ENCODE peak calls at places on chromosomes 5 and 9, in seven cellular contexts. G is cardiac muscle cell; X is adrenal gland; Q is CD8-positive, alpha-beta memory T cell; L is colonic mucosa; W is skeletal muscle cell; D is stomach. A is an unnamed sample.

GRCh38 chr9:1979815-1980367 is 35.3 kb upstream of the SMARCA2 start:
- DNase-seq in G (no peak), X (no peak), Q (no peak), L (no peak), W (peak), D (no peak), A (peak)

GRCh38 chr9:127173063-127173462 is 50.6 kb upstream of the ANGPTL2 start:
- DNase-seq in G (no peak), X (no peak), Q (no peak), L (peak), W (no peak), D (peak), A (no peak)

GRCh38 chr9:107338911-107339659 is 56.0 kb downstream of the RAD23B start:
- DNase-seq in G (no peak), X (no peak), Q (no peak), L (no peak), W (no peak), D (no peak), A (no peak)

GRCh38 chr9:122076117-122076516 is 17.0 kb downstream of the TTLL11 start:
- DNase-seq in G (no peak), X (no peak), Q (no peak), L (no peak), W (no peak), D (no peak), A (no peak)

GRCh38 chr5:161863259-161863658 is 15.3 kb downstream of the GABRA1 start:
- DNase-seq in G (no peak), X (no peak), Q (no peak), L (no peak), W (no peak), D (no peak), A (no peak)

GRCh38 chr5:39479537-39479936 is 54.8 kb upstream of the DAB2 start:
- DNase-seq in G (no peak), X (no peak), Q (no peak), L (peak), W (no peak), D (no peak), A (no peak)

GRCh38 chr9:17470015-17470414 is 108.9 kb upstream of the SH3GL2 start:
- DNase-seq in G (no peak), X (no peak), Q (no peak), L (no peak), W (no peak), D (no peak), A (no peak)

GRCh38 chr5:150625164-150625535 is 15.3 kb upstream of the SYNPO start:
- DNase-seq in G (no peak), X (peak), Q (no peak), L (no peak), W (no peak), D (peak), A (peak)

GRCh38 chr5:158695595-158696330 is 404.0 kb downstream of the EBF1 start:
- DNase-seq in G (peak), X (peak), Q (peak), L (peak), W (peak), D (peak), A (peak)

GRCh38 chr9:15136646-15137045 is 170.4 kb downstream of the TTC39B start:
- DNase-seq in G (no peak), X (no peak), Q (no peak), L (no peak), W (no peak), D (no peak), A (no peak)

GRCh38 chr5:8329773-8330172 is 460.8 kb downstream of the MTRR start:
- DNase-seq in G (no peak), X (no peak), Q (no peak), L (no peak), W (no peak), D (no peak), A (no peak)

GRCh38 chr9:74846771-74847170 is 41.0 kb downstream of the TRPM6 start:
- DNase-seq in G (no peak), X (no peak), Q (no peak), L (no peak), W (no peak), D (no peak), A (no peak)

GRCh38 chr5:38182991-38183390 is 75.4 kb upstream of the EGFLAM start:
- DNase-seq in G (no peak), X (no peak), Q (no peak), L (no peak), W (no peak), D (no peak), A (no peak)

GRCh38 chr5:78499485-78499884 is 139.1 kb downstream of the SCAMP1 start:
- DNase-seq in G (no peak), X (no peak), Q (no peak), L (no peak), W (no peak), D (no peak), A (no peak)

GRCh38 chr9:18692240-18692639 is 218.3 kb downstream of the ADAMTSL1 start:
- DNase-seq in G (peak), X (no peak), Q (no peak), L (no peak), W (no peak), D (no peak), A (no peak)

GRCh38 chr5:180618830-180619562 is 27.7 kb upstream of the SCGB3A1 start:
- DNase-seq in G (peak), X (no peak), Q (peak), L (no peak), W (no peak), D (no peak), A (no peak)

GRCh38 chr5:176719113-176719814 is 72.0 kb downstream of the TSPAN17 start:
- DNase-seq in G (no peak), X (peak), Q (no peak), L (no peak), W (no peak), D (no peak), A (no peak)

GRCh38 chr5:40227366-40227765 is 452.3 kb upstream of the PTGER4 start:
- DNase-seq in G (no peak), X (no peak), Q (no peak), L (no peak), W (no peak), D (no peak), A (no peak)

GRCh38 chr9:17962747-17963146 is 383.9 kb downstream of the SH3GL2 start:
- DNase-seq in G (no peak), X (peak), Q (no peak), L (peak), W (no peak), D (no peak), A (peak)

GRCh38 chr5:100904259-100904822 is 1.3 kb upstream of the ST8SIA4 start:
- DNase-seq in G (peak), X (no peak), Q (peak), L (peak), W (no peak), D (peak), A (peak)

GRCh38 chr9:135776893-135777622 is 75.1 kb downstream of the KCNT1 start:
- DNase-seq in G (no peak), X (no peak), Q (peak), L (no peak), W (no peak), D (no peak), A (no peak)

GRCh38 chr5:35185518-35185917 is 44.8 kb downstream of the PRLR start:
- DNase-seq in G (no peak), X (no peak), Q (no peak), L (peak), W (no peak), D (no peak), A (no peak)

GRCh38 chr5:96780626-96781025 is 27.1 kb downstream of the ERAP1 start:
- DNase-seq in G (no peak), X (no peak), Q (no peak), L (no peak), W (no peak), D (no peak), A (no peak)

GRCh38 chr9:17824191-17824926 is 245.5 kb downstream of the SH3GL2 start:
- DNase-seq in G (peak), X (no peak), Q (no peak), L (no peak), W (no peak), D (no peak), A (no peak)

GRCh38 chr5:10442581-10442980 is 902 bp downstream of the ROPN1L start:
- DNase-seq in G (no peak), X (no peak), Q (no peak), L (no peak), W (no peak), D (no peak), A (no peak)

GRCh38 chr9:602716-603115 is 238.8 kb upstream of the DMRT1 start:
- DNase-seq in G (no peak), X (no peak), Q (no peak), L (no peak), W (no peak), D (no peak), A (no peak)

GRCh38 chr9:6969805-6970204 is 212.0 kb downstream of the KDM4C start:
- DNase-seq in G (no peak), X (no peak), Q (no peak), L (no peak), W (no peak), D (no peak), A (no peak)

GRCh38 chr5:103891151-103891550 is 328.6 kb upstream of the NUDT12 start:
- DNase-seq in G (no peak), X (no peak), Q (no peak), L (no peak), W (no peak), D (no peak), A (no peak)

GRCh38 chr9:37801287-37801850 is 772 bp downstream of the DCAF10 start:
- DNase-seq in G (peak), X (peak), Q (no peak), L (peak), W (no peak), D (peak), A (peak)

GRCh38 chr9:88197016-88197415 is 58.7 kb upstream of the SPATA31C2 start:
- DNase-seq in G (no peak), X (peak), Q (no peak), L (no peak), W (no peak), D (no peak), A (no peak)

DNA sequence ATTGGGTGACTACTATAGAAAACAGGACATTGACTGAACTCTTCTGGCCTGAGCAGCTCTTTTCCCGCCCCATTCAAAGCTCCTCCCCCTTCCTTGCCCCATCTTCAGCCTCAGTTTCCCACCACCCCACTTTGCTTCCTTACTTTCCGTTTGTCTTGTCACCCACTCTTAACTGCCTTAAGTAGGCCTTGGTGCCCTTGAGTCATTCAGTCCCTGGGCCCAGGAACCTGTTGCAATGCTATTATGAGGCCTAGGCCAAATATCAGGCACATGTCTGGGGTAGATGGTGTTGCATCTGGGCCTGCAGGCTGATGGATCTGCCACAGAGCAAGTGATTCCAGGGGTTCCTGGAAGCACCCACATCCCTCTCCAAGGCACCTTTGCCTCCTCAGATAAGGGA is 17.7 kb upstream of the GALNT10 start:
- DNase-seq in G (no peak), X (no peak), Q (no peak), L (no peak), W (no peak), D (no peak), A (no peak)
- H3K4me3 ChIP-seq in G (no peak), X (no peak), Q (no peak), L (no peak), W (no peak), D (no peak), A (no peak)

GRCh38 chr5:141135030-141135717 is at the start of gene PCDHB5:
- DNase-seq in G (peak), X (peak), Q (no peak), L (no peak), W (no peak), D (no peak), A (no peak)
- H3K4me3 ChIP-seq in G (peak), X (peak), Q (no peak), L (no peak), W (peak), D (peak), A (peak)

DNA sequence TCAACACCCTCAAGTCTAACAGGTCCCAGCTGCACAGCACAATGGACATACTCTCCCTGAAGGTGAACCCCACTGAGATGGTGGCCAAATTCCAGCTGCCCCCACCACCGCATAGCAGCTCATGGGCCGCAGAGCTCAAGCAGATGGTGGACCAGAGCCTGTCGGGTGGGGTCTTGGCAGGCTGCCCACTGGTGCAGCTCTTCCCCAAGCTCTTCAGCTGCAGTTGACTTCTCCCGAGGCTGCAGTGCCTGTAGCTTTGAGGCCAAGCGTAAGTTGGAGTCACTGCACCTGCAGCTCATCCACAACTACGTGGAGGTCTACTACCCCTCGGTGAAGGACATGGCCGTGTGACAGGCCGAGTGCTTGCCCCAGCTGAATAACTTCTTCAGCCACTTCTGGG is 56.6 kb upstream of the SPTLC1 start:
- DNase-seq in G (no peak), X (no peak), Q (no peak), L (no peak), W (no peak), D (no peak), A (no peak)
- H3K4me3 ChIP-seq in G (no peak), X (no peak), Q (no peak), L (no peak), W (no peak), D (no peak), A (no peak)

DNA sequence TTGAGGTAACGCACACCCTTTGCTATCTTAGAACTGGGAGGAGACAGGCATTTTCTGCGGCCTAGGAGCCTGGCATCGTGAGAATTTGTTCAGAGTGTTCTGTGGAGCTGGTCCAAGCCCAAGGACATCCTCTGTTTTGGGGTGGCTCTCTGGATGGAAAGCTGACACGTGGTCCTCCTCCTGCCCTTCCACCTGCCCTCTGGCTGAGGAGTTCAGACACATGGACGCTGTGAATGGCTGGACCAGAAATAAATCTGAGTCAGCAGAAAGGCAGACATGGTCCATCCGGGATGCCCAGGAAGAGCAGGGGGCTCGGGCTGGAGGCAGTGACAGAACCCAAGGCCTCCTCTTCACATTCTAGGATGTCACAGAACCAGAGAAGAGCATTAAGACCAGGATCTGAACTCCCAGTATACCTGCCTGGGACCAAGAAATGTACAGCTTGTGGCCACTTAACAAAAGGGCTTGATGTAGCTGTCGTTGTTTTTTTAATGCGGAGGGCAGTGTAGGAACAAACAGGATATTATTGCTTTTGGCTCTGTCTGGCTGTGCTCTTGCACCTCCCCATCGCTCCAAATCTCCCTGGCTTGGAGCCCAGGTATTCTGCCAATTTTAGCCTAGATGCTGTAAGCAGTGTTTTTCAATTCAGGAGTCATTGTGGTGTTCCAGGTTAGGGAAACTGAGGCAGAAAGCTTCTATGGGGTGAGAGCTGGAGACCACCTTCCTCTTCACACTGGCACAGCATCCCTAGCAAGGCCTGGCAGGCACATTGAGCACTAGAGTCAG is 2.4 kb downstream of the CKMT2 start:
- DNase-seq in G (no peak), X (peak), Q (no peak), L (no peak), W (no peak), D (no peak), A (peak)
- H3K4me3 ChIP-seq in G (no peak), X (no peak), Q (no peak), L (no peak), W (no peak), D (no peak), A (peak)

GRCh38 chr5:81755320-81755719 is 4.4 kb upstream of the SSBP2 start:
- DNase-seq in G (peak), X (peak), Q (no peak), L (no peak), W (peak), D (peak), A (peak)
- H3K4me3 ChIP-seq in G (no peak), X (no peak), Q (no peak), L (no peak), W (no peak), D (no peak), A (no peak)

DNA sequence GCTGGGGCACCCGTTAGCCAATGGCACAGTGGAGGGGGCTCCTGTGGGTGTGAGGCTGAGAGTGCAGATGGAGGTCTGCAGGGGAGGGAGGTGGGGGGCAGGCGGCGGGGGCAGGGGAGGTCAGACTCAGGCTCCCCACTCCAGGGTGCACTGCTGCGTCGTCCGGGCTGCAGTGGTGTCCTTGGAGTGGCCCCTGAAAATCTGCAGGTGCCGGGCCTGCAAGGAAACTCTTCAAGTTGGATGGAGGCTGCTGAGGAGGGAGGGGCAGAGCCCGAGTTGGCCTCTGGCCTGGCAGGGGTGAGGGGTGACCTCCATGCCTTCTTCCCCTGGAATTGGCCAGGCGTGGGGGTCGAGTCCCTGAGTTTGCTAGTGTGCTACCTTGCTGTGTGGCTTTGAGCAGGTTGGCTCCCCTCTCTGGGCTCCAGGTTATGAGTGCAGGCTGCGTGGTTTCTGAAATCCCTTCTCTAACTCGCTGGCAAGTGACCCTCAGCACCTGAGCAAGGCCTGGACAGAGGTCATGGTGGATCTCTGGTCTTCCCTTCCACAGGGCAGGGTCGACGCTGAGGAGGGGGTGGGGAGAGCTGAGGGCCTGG is 877 bp downstream of the ADAMTSL2 start:
- DNase-seq in G (no peak), X (no peak), Q (no peak), L (no peak), W (no peak), D (no peak), A (no peak)
- H3K4me3 ChIP-seq in G (peak), X (no peak), Q (no peak), L (no peak), W (no peak), D (peak), A (peak)

DNA sequence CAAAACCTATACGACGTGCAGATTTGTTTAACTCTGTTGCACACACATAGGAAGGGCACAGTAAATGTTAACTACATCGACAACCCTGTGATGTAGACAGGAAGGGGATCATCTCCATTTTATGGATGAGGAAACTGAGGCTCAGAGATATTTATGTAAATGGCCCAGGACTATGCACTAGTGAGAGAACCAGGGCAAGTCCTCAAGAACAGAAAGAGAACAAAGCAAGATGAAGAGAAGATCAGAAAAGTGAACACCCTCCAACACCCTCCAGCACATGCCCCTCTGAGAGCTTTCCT is 36.3 kb downstream of the PCDHAC2 start:
- DNase-seq in G (no peak), X (no peak), Q (no peak), L (no peak), W (no peak), D (no peak), A (no peak)
- H3K4me3 ChIP-seq in G (no peak), X (no peak), Q (no peak), L (no peak), W (no peak), D (no peak), A (no peak)

DNA sequence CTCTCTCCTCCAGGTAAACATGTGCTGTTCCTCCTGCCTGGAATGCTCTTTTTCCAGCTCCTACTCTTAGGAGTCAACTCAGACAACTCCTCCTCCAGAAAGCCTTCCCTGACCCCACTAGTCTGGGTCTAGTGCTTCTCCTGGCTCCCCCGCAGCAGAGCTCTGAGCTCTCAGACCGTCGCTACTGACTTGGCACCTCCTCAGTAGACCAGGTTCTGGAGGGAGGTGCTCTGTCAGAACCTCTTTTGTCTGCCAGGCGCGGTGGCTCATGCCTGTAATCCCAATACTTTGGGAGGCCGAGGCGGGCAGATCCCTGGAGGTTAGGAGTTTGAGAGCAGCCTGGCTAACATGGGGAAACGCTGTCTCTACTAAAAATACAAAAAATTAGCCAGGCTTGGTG is 3.4 kb downstream of the LRRC8A start:
- DNase-seq in G (no peak), X (no peak), Q (no peak), L (no peak), W (no peak), D (no peak), A (no peak)
- H3K4me3 ChIP-seq in G (no peak), X (no peak), Q (no peak), L (no peak), W (no peak), D (no peak), A (no peak)

DNA sequence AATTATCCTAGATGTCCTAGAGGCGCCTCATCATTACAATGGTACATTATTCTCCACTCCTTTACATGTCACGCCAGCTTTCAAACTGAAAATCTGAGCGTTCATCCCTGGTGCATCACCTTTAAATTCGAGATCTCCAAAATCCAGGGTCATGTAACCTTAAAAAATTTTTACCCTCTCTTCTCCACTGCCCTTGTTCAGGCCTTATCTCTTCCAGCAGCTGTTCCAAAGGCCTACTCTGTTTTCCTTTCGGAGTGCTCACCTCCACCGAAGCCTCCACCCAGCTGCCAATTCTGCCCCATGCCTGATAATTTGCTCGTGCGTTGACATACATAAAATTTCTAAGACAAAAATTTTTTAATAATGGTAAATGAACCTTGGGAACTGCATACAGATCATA is 955 bp upstream of the MSH3 start:
- DNase-seq in G (no peak), X (no peak), Q (no peak), L (peak), W (no peak), D (no peak), A (no peak)
- H3K4me3 ChIP-seq in G (peak), X (no peak), Q (peak), L (peak), W (peak), D (peak), A (no peak)